ENCODE peak calls at places on chromosomes 1 and 21, in seven cellular contexts. Z is GM23248; N is tibial nerve; C is CD8-positive, alpha-beta T cell; S is OCI-LY7; B is upper lobe of right lung; I is CD4-positive, CD25-positive, alpha-beta regulatory T cell. D is an unnamed sample.

GRCh38 chr21:24200052-24200451 is 1407.2 kb downstream of the MRPL39 start:
- DNase-seq in Z (no peak), N (no peak), C (no peak), S (no peak), B (no peak), I (no peak), D (no peak)

GRCh38 chr1:109932679-109933078 is 22.0 kb downstream of the CSF1 start:
- DNase-seq in Z (no peak), N (no peak), C (no peak), S (no peak), B (no peak), I (no peak), D (no peak)

GRCh38 chr1:70146488-70146887 is 58.9 kb downstream of the LRRC40 start:
- DNase-seq in Z (peak; percentile 66), N (no peak), C (no peak), S (no peak), B (no peak), I (no peak), D (no peak)

GRCh38 chr1:189908113-189908512 is 569.6 kb downstream of the BRINP3 start:
- DNase-seq in Z (no peak), N (no peak), C (no peak), S (no peak), B (no peak), I (no peak), D (no peak)

GRCh38 chr21:39484711-39485264 is 33.0 kb downstream of the SH3BGR start:
- DNase-seq in Z (peak; percentile 4), N (no peak), C (no peak), S (no peak), B (no peak), I (no peak), D (no peak)

GRCh38 chr1:3069491-3070303 is 694 bp downstream of the PRDM16 start:
- DNase-seq in Z (peak; percentile 60), N (peak; percentile 30), C (no peak), S (no peak), B (peak; percentile 76), I (no peak), D (peak; percentile 17)

GRCh38 chr1:12196641-12197482 is 30.1 kb downstream of the TNFRSF1B start:
- DNase-seq in Z (no peak), N (peak; percentile 35), C (no peak), S (peak; percentile 32), B (peak; percentile 80), I (peak; percentile 25), D (no peak)

GRCh38 chr1:107972367-107972766 is 7.4 kb upstream of the VAV3 start:
- DNase-seq in Z (no peak), N (no peak), C (no peak), S (no peak), B (no peak), I (no peak), D (no peak)

GRCh38 chr1:163093579-163093978 is 24.4 kb downstream of the RGS4 start:
- DNase-seq in Z (no peak), N (no peak), C (no peak), S (no peak), B (no peak), I (no peak), D (no peak)

GRCh38 chr1:46062651-46063319 is 69.6 kb downstream of the PIK3R3 start:
- DNase-seq in Z (peak; percentile 10), N (no peak), C (no peak), S (no peak), B (no peak), I (peak; percentile 63), D (no peak)

GRCh38 chr1:21537932-21538630 is 28.9 kb downstream of the ALPL start:
- DNase-seq in Z (peak; percentile 31), N (peak; percentile 20), C (no peak), S (no peak), B (peak; percentile 69), I (no peak), D (no peak)

GRCh38 chr1:184118051-184118450 is 66.5 kb downstream of the TSEN15 start:
- DNase-seq in Z (peak; percentile 93), N (no peak), C (no peak), S (no peak), B (no peak), I (no peak), D (no peak)

GRCh38 chr1:43482240-43482639 is 28.5 kb upstream of the HYI start:
- DNase-seq in Z (no peak), N (no peak), C (no peak), S (no peak), B (no peak), I (peak; percentile 17), D (no peak)

GRCh38 chr1:89759036-89759435 is 61.8 kb upstream of the LRRC8D start:
- DNase-seq in Z (peak; percentile 59), N (no peak), C (no peak), S (no peak), B (no peak), I (peak; percentile 41), D (no peak)

GRCh38 chr1:5911871-5912271 is 80.4 kb downstream of the NPHP4 start:
- DNase-seq in Z (no peak), N (no peak), C (no peak), S (no peak), B (no peak), I (no peak), D (no peak)

GRCh38 chr1:206560021-206560716 is 52.1 kb downstream of the EIF2D start:
- DNase-seq in Z (no peak), N (no peak), C (no peak), S (no peak), B (no peak), I (no peak), D (no peak)

GRCh38 chr1:100036718-100037664 is 67.2 kb downstream of the SLC35A3 start:
- DNase-seq in Z (peak; percentile 62), N (no peak), C (no peak), S (peak; percentile 22), B (no peak), I (peak; percentile 30), D (no peak)

DNA sequence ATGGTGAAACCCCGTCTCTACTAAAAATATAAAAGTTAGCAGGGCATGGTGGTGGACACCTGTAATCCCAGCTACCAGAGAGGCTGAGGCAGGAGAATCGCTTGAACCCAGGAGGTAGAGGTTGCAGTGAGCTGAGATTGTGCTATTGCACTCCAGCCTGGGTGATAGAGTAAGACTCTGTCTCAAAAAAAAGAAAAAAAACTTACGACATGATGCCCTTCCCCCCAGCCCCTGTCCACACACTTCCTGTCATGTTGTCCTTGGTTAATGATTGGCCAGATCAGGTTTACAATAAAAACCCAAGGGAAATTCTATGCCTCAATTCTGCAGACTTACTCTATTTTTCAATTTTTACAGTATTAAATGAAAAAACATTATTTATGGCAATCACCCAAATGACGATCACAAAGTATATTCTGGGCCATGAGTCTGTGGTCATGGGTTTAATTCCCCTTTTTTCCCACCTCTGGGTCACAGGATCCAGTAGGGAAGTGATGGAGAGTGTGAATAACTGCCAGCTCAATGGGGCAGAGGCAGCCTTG is 90.3 kb downstream of the BCAR3 start:
- DNase-seq in Z (no peak), N (no peak), C (no peak), S (no peak), B (no peak), I (no peak), D (no peak)
- H3K36me3 ChIP-seq in Z (peaks cover 56% of the 10 kb centered on the region), N (peaks cover 46% of the 10 kb centered on the region), C (no peaks in the 10 kb centered on the region), S (peaks cover 46% of the 10 kb centered on the region), B (peaks cover 32% of the 10 kb centered on the region), I (no peaks in the 10 kb centered on the region), D (peaks cover 40% of the 10 kb centered on the region)

DNA sequence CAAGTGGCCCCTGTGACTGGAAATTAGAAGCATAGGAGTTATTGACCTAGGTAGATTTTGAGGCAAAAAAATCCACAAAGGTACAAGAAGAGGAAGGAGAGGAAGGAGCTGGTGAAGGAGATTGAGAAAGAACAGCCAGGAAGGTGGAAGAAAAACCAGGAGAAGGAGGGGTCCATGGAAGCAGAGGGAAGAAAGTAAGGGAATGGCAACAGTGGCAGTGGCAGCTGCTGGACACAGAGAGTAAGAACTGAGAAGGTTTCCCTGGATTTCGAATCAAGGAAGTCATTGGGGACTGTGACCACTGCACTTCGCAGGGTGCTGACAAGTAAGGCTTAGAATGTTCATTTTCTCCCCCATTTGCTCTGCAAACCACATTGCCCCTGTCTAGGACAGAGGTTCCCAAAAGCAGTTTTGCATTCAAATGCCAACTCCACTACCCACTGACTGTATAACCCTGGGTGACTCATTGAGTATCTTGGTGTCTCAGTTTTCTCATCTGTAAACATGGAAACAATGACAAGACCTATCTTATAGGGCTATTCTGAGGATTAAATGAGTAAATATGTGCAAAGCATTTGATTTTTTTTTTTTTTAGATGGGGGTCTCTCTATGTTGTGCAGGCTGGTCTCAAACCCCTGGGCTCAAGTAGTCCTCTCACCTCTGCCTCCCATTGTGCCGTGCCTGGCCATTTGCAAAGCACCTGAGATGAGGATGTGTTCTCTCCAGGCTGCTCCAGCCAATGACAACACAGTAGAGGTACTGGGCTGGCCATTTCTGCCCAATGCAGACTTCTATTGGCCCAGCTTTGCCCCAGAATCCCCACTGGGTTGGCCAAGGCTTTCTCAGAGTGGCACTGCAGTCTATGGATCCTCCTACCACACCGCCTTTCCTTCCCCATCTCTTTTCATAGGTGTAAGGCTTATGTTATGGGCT is 9.3 kb upstream of the CAPN2 start:
- DNase-seq in Z (peak; percentile 96), N (no peak), C (no peak), S (no peak), B (no peak), I (no peak), D (no peak)
- H3K4me1 ChIP-seq in Z (peaks cover 71% of the 10 kb centered on the region), N (no peaks in the 10 kb centered on the region), C (peaks cover 5% of the 10 kb centered on the region), S (no peaks in the 10 kb centered on the region), B (peaks cover 33% of the 10 kb centered on the region), I (peaks cover 4% of the 10 kb centered on the region), D (peaks cover 26% of the 10 kb centered on the region)

GRCh38 chr21:41874611-41875010 is 4.5 kb downstream of the PRDM15 start:
- DNase-seq in Z (no peak), N (no peak), C (no peak), S (peak; percentile 81), B (no peak), I (no peak), D (no peak)

GRCh38 chr21:41873426-41873825 is 5.7 kb downstream of the PRDM15 start:
- DNase-seq in Z (no peak), N (no peak), C (no peak), S (no peak), B (no peak), I (no peak), D (no peak)

GRCh38 chr21:41876396-41876795 is 2.7 kb downstream of the PRDM15 start:
- DNase-seq in Z (no peak), N (no peak), C (no peak), S (peak; percentile 41), B (no peak), I (no peak), D (peak; percentile 41)

GRCh38 chr21:41876928-41877652 is 2.1 kb downstream of the PRDM15 start:
- DNase-seq in Z (no peak), N (no peak), C (no peak), S (peak; percentile 55), B (no peak), I (no peak), D (no peak)

DNA sequence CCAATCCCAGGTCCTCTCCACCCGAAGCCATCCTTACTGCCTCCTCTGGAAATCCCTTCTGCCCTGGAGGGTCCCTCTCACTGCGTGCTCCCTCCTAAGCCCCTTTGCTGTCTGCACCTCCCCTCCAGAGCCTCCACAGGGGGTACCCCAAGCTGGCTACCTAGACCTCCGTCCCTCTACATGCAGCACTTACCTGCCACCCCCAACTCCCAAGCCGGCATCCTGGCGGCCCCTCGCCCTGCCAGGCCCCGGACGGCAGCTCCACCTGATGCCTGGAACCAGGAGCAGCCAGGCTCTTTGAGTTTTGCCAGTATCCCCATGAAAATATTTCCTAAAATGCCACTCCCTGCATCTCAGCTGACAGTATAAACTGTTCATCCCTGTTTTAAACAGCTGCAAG is 4.1 kb downstream of the PRDM15 start:
- DNase-seq in Z (no peak), N (no peak), C (no peak), S (no peak), B (no peak), I (no peak), D (no peak)
- H3K4me3 ChIP-seq in Z (no peak overlapping the region), N (no peak overlapping the region), C (no peak overlapping the region), S (peak overlapping the region; percentile 81), B (no peak overlapping the region), I (no peak overlapping the region), D (no peak overlapping the region)

GRCh38 chr1:950881-951280 is 8.2 kb downstream of the NOC2L start:
- DNase-seq in Z (no peak), N (no peak), C (no peak), S (no peak), B (no peak), I (no peak), D (no peak)
- H3K36me3 ChIP-seq in Z (no peaks in the 10 kb centered on the region), N (peaks cover 100% of the 10 kb centered on the region), C (peaks cover 64% of the 10 kb centered on the region), S (peaks cover 92% of the 10 kb centered on the region), B (peaks cover 87% of the 10 kb centered on the region), I (peaks cover 79% of the 10 kb centered on the region), D (peaks cover 8% of the 10 kb centered on the region)